ENCODE peak calls at places on chromosome 5, in ten cellular contexts. A is MCF 10A; Z is retina; X is neural crest cell; O is kidney tubule cell; W is retinal pigment epithelial cell; B is stimulated activated CD4-positive, alpha-beta T cell treated with anti-CD3 and anti-CD28 coated beads, Interleukin-12 subunit alpha, Interleukin-12 subunit beta, amount 100 ng/mL, for 24 hours; L is activated CD4-positive, alpha-beta T cell treated with anti-CD3 and anti-CD28 coated beads for 4 hours; M is small intestine; I is uterus. N is an unnamed sample.

GRCh38 chr5:10441992-10442435 is 335 bp downstream of the ROPN1L start:
- DNase-seq in M (no peak), Z (no peak), X (no peak), O (no peak), W (no peak), A (no peak), B (no peak), I (peak), L (no peak), N (peak)

GRCh38 chr5:96601811-96602244 is 60.3 kb upstream of the CAST start:
- DNase-seq in W (no peak), I (peak), A (peak), O (peak), X (peak), B (peak), L (peak), Z (peak), M (peak), N (peak)

GRCh38 chr5:160064979-160065619 is 54.2 kb downstream of the PWWP2A start:
- DNase-seq in M (peak), O (peak), X (no peak), Z (no peak), I (no peak), A (no peak), L (no peak), W (no peak), B (no peak), N (no peak)

GRCh38 chr5:68225911-68226563 is 10.5 kb downstream of the PIK3R1 start:
- DNase-seq in M (peak), X (no peak), I (no peak), B (no peak), A (no peak), W (no peak), L (no peak), Z (no peak), O (no peak), N (no peak)

GRCh38 chr5:143435207-143435657 is 31.7 kb upstream of the NR3C1 start:
- DNase-seq in A (peak), B (no peak), W (no peak), M (peak), I (no peak), O (peak), L (peak), X (no peak), Z (no peak), N (no peak)

GRCh38 chr5:39138892-39139291 is 64.7 kb upstream of the RICTOR start:
- DNase-seq in B (no peak), Z (no peak), O (peak), M (no peak), A (peak), L (no peak), W (peak), I (no peak), X (no peak), N (peak)

GRCh38 chr5:138722518-138722917 is 30.7 kb upstream of the CTNNA1 start:
- DNase-seq in X (no peak), M (peak), W (no peak), L (no peak), I (no peak), O (no peak), Z (no peak), B (no peak), A (peak), N (no peak)

GRCh38 chr5:16866795-16867584 is 69.1 kb downstream of the MYO10 start:
- DNase-seq in W (no peak), B (no peak), I (no peak), L (no peak), M (peak), Z (peak), A (no peak), O (peak), X (no peak), N (no peak)

GRCh38 chr5:57447656-57448055 is 35.0 kb downstream of the ACTBL2 start:
- DNase-seq in B (no peak), A (no peak), I (no peak), L (no peak), W (no peak), X (no peak), Z (no peak), O (peak), M (no peak), N (peak)

GRCh38 chr5:102921341-102922047 is 166.4 kb downstream of the PAM start:
- DNase-seq in M (peak), A (no peak), Z (no peak), W (no peak), B (no peak), X (no peak), I (no peak), O (no peak), L (no peak), N (peak)

GRCh38 chr5:115857621-115858349 is 16.1 kb downstream of the AP3S1 start:
- DNase-seq in I (no peak), O (no peak), L (no peak), M (no peak), B (no peak), Z (no peak), A (peak), W (no peak), X (no peak), N (peak)

GRCh38 chr5:134995850-134996402 is 28.2 kb downstream of the CATSPER3 start:
- DNase-seq in W (no peak), I (no peak), A (no peak), Z (no peak), M (no peak), O (no peak), B (no peak), L (no peak), X (no peak), N (no peak)

GRCh38 chr5:80967500-80968181 is 7.5 kb downstream of the RASGRF2 start:
- DNase-seq in B (no peak), Z (no peak), O (peak), I (peak), A (peak), X (no peak), L (no peak), M (peak), W (peak), N (peak)